ENCODE peak calls at places on chromosomes 13 and 19, in seven cellular contexts. K is fibroblast of pulmonary artery, W is body of pancreas, L is astrocyte of the spinal cord, E is breast epithelium, M is BJ, V is left ventricle myocardium inferior. P is an unnamed sample.
A peak's percentile ranks its signal among the peaks of the same experiment; 100 is the strongest.

GRCh38 chr13:27425918-27426630 is 1.7 kb downstream of the GTF3A start:
- DNase-seq in L (peak; percentile 78), K (peak; percentile 77), M (no peak), V (peak; percentile 59), W (peak; percentile 79), E (peak; percentile 77), P (peak; percentile 81)

GRCh38 chr13:20702945-20703784 is at the start of gene IL17D:
- DNase-seq in V (no peak), E (no peak), M (no peak), K (no peak), W (peak; percentile 32), L (peak; percentile 16), P (no peak)

GRCh38 chr19:58204566-58204965 is 21.7 kb downstream of the ZNF274 start:
- DNase-seq in L (no peak), W (no peak), K (no peak), V (no peak), M (no peak), E (no peak), P (no peak)

GRCh38 chr13:112851107-112852046 is 117.6 kb upstream of the MCF2L start:
- DNase-seq in L (no peak), K (no peak), V (no peak), W (no peak), E (no peak), M (no peak), P (no peak)

GRCh38 chr19:47228937-47229673 is 1.9 kb downstream of the BBC3 start:
- DNase-seq in W (no peak), M (no peak), V (no peak), E (no peak), K (peak; percentile 43), L (peak; percentile 36), P (peak; percentile 39)

GRCh38 chr19:49840321-49840720 is 10.6 kb upstream of the PTOV1 start:
- DNase-seq in E (no peak), M (no peak), V (no peak), K (no peak), W (no peak), L (no peak), P (no peak)

GRCh38 chr13:113178070-113178895 is 19.8 kb downstream of the PROZ start:
- DNase-seq in K (peak; percentile 89), W (no peak), L (peak; percentile 91), M (peak; percentile 82), V (no peak), E (no peak), P (peak; percentile 94)

GRCh38 chr13:45119469-45119989 is 781 bp upstream of the GTF2F2 start:
- DNase-seq in V (no peak), E (no peak), L (peak; percentile 73), K (peak; percentile 60), M (no peak), W (no peak), P (peak; percentile 46)

GRCh38 chr13:100671389-100672182 is 3.0 kb downstream of the TMTC4 start:
- DNase-seq in M (no peak), W (no peak), K (no peak), V (no peak), L (no peak), E (no peak), P (no peak)

GRCh38 chr19:37803250-37803854 is 24.0 kb upstream of the ZNF573 start:
- DNase-seq in L (no peak), K (no peak), E (no peak), M (no peak), V (no peak), W (no peak), P (no peak)

GRCh38 chr13:99074693-99075092 is 96.8 kb upstream of the DOCK9 start:
- DNase-seq in V (no peak), K (no peak), M (no peak), L (no peak), E (no peak), W (no peak), P (no peak)

GRCh38 chr19:51124729-51125128 is at the start of gene SIGLEC9:
- DNase-seq in K (no peak), W (no peak), L (no peak), E (peak; percentile 48), M (no peak), V (peak; percentile 52), P (no peak)

GRCh38 chr19:44807652-44808462 is 1.0 kb upstream of the BCAM start:
- DNase-seq in E (peak; percentile 69), V (no peak), L (peak; percentile 17), W (peak; percentile 75), K (peak; percentile 34), M (no peak), P (peak; percentile 48)

GRCh38 chr19:10654610-10655456 is 687 bp downstream of the ILF3 start:
- DNase-seq in M (no peak), K (peak; percentile 29), E (no peak), V (peak; percentile 47), L (no peak), W (peak; percentile 41), P (peak; percentile 41)

GRCh38 chr13:98265669-98266551 is 88.8 kb upstream of the RNF113B start:
- DNase-seq in K (no peak), W (peak; percentile 77), V (no peak), E (no peak), M (no peak), L (peak; percentile 76), P (no peak)

GRCh38 chr19:2034729-2035589 is 16.1 kb downstream of the MKNK2 start:
- DNase-seq in L (no peak), W (peak; percentile 54), V (no peak), K (peak; percentile 52), E (no peak), M (no peak), P (peak; percentile 56)

GRCh38 chr19:4713384-4713951 is 10.2 kb downstream of the DPP9 start:
- DNase-seq in L (peak; percentile 98), V (peak; percentile 85), K (peak; percentile 93), W (peak; percentile 68), E (peak; percentile 93), M (peak; percentile 77), P (peak; percentile 99)

GRCh38 chr19:35090160-35090794 is 25.3 kb upstream of the FXYD3 start:
- DNase-seq in K (peak; percentile 66), W (peak; percentile 84), E (no peak), M (no peak), V (no peak), L (peak; percentile 58), P (peak; percentile 71)

GRCh38 chr13:52405767-52406494 is at the start of gene THSD1:
- DNase-seq in V (peak; percentile 84), K (peak; percentile 44), W (peak; percentile 34), M (no peak), E (no peak), L (peak; percentile 28), P (peak; percentile 37)

GRCh38 chr19:35204799-35205732 is 23.5 kb downstream of the FAM187B start:
- DNase-seq in V (no peak), W (no peak), M (no peak), L (no peak), E (no peak), K (no peak), P (no peak)

GRCh38 chr19:3096902-3097326 is 2.8 kb downstream of the GNA11 start:
- DNase-seq in W (no peak), V (no peak), L (no peak), K (no peak), E (no peak), M (no peak), P (no peak)

DNA sequence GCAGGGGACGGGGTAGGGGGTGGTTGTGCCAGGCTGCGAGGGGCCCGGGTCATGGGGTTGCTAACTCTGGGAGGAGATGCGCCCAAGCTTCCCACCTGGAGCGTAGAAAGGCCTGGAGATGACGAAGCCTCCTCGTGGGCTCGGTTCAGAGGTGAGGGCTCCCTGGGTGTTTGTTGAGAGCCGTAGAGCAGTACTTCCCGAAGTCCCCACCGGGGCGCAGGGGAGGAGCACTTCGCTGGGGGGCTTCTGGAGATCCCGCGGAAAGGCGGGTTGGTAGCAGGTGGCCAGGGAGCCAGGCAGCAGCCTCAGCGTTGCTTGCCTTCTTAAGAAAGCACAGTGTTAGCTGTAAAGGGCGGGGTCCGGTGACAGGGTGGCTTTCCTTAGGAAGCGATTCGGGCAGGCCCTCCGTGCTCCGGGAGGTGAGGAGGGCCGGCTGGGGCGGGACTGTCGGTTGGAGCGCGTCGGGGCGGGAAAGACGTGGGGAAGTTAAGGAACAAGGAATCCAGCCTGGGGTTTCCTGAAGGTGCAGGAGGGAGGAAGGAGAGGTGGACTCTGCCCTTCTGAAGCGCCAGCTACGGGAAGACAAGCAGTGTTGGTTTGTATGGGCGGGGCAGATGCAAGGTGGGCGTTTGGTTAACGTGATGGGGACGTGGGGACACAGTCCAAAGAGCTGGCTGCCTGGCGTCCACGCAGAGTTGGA is 3.3 kb downstream of the VSTM2B start:
- DNase-seq in M (no peak), L (no peak), W (no peak), V (no peak), K (no peak), E (no peak), P (no peak)
- TF ChIP-seq CTCF in M (peak; percentile 7), L (no peak), W (no peak), V (no peak), K (no peak), E (no peak), P (no peak)

DNA sequence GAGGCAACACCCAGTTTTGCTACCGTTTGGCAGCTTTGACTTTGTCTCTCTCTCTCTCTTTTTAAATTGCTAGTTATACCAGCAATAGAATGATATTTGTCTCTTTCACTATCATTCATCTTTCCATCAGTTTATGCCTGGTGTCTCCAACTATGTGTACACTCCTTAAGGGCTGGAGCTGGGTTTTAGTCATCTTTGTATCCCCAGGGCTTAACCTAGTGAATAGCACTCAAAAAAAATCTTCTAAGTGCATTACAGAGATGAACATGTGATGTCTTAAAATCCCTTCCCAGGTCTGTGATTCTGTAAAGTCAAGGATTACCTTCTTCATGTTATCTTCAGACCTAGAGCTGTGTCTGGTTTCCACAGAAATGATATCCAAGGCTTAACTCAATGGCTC is 7.8 kb upstream of the UBL3 start:
- DNase-seq in V (no peak), W (no peak), L (no peak), M (no peak), E (no peak), K (no peak), P (no peak)
- H3K4me3 ChIP-seq in V (no peak overlapping the region), W (no peak overlapping the region), L (no peak overlapping the region), M (no peak overlapping the region), E (no peak overlapping the region), K (no peak overlapping the region), P (no peak overlapping the region)

DNA sequence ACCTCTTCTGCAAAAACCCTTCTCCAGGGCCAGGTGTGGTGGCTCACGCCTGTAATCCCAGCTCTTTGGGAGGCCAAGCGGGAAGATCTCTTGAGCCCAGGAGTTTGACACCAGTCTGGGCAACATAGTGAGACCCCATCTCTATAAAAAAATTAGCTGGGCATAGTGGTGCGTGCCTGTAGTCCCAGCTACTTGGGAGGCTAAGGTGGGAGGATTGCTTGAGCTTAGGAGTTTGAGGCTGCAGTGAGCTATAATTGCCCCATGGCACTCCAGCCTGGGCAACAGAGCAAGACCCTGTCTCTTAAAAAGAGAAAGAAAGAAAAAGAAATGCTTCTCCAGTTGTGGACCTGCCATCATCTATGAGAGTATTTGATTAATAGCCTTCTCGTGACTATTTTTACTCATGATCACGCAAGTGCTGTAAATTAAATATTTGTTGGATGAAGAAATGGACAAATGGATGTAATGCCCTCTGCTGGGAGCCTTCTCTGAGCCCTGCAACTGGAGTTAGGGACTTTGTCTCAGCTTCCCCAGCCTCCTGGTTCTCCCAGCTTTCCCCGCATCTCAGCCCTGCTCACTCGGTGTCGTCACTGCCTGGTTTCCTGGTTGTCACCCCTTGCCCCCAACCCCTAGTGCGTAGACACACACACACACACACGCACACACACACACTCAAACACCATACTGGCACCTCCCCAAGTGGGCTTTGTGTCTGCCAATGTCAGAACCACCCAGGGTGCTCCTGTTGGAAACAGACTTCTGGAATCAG is 12.2 kb downstream of the WIZ start:
- DNase-seq in L (no peak), V (no peak), M (no peak), K (peak; percentile 33), E (no peak), W (no peak), P (no peak)
- TF ChIP-seq CTCF in L (peak; percentile 28), V (no peak), M (peak; percentile 37), K (peak; percentile 29), E (peak; percentile 13), W (no peak), P (no peak)

GRCh38 chr19:55146078-55146647 is 2.8 kb downstream of the TNNT1 start:
- DNase-seq in M (no peak), L (no peak), E (no peak), K (peak; percentile 24), W (no peak), V (no peak), P (peak; percentile 25)
- H3K4me3 ChIP-seq in M (peak overlapping the region; percentile 48), L (no peak overlapping the region), E (peak overlapping the region; percentile 37), K (no peak overlapping the region), W (no peak overlapping the region), V (no peak overlapping the region), P (no peak overlapping the region)